ENCODE peak calls at places on chromosome 2, in four cellular contexts. E, L, F and N are unnamed samples. For H3K9me3, the result is how much of the 10 kb centered on the place peaks cover.

GRCh38 chr2:47767880-47768609 is 14.9 kb upstream of the MSH6 start:
- DNase-seq in E (peak), L (peak), F (peak), N (peak)

GRCh38 chr2:86566828-86567205 is 3.6 kb upstream of the CHMP3 start:
- DNase-seq in E (no peak), L (no peak), F (no peak), N (no peak)

GRCh38 chr2:187842978-187843847 is 289.0 kb upstream of the TFPI start:
- DNase-seq in E (peak), L (no peak), F (peak), N (peak)

GRCh38 chr2:54595999-54596903 is 127.2 kb upstream of the EML6 start:
- DNase-seq in E (no peak), L (no peak), F (no peak), N (peak)

GRCh38 chr2:54446122-54446521 is 10.0 kb upstream of the SPTBN1 start:
- DNase-seq in E (no peak), L (no peak), F (no peak), N (no peak)

GRCh38 chr2:181058378-181059269 is 78.2 kb downstream of the UBE2E3 start:
- DNase-seq in E (peak), L (no peak), F (peak), N (peak)

GRCh38 chr2:158715352-158715751 is 79.8 kb upstream of the DAPL1 start:
- DNase-seq in E (no peak), L (no peak), F (no peak), N (no peak)

GRCh38 chr2:169036717-169037450 is 5.8 kb upstream of the ABCB11 start:
- DNase-seq in E (no peak), L (no peak), F (no peak), N (no peak)

GRCh38 chr2:134405641-134406081 is 151.8 kb downstream of the MGAT5 start:
- DNase-seq in E (peak), L (no peak), F (no peak), N (no peak)

GRCh38 chr2:7758065-7758759 is 841.0 kb downstream of the RNF144A start:
- DNase-seq in E (no peak), L (no peak), F (no peak), N (no peak)

GRCh38 chr2:220227272-220227920 is 600.0 kb downstream of the SLC4A3 start:
- DNase-seq in E (peak), L (no peak), F (no peak), N (no peak)

GRCh38 chr2:86477349-86477748 is 36.2 kb downstream of the KDM3A start:
- DNase-seq in E (no peak), L (no peak), F (no peak), N (no peak)

GRCh38 chr2:148994341-148994740 is 44.2 kb upstream of the LYPD6B start:
- DNase-seq in E (no peak), L (peak), F (no peak), N (no peak)

GRCh38 chr2:225486226-225486625 is 86.7 kb downstream of the NYAP2 start:
- DNase-seq in E (no peak), L (no peak), F (no peak), N (no peak)

GRCh38 chr2:150630587-150631235 is 143.2 kb upstream of the RND3 start:
- DNase-seq in E (no peak), L (no peak), F (peak), N (peak)

GRCh38 chr2:100603945-100604633 is 41.3 kb downstream of the PDCL3 start:
- DNase-seq in E (no peak), L (no peak), F (peak), N (no peak)

GRCh38 chr2:112579280-112579679 is 5.1 kb upstream of the CHCHD5 start:
- DNase-seq in E (peak), L (no peak), F (no peak), N (peak)

GRCh38 chr2:60886962-60887361 is 5.6 kb downstream of the REL start:
- DNase-seq in E (no peak), L (no peak), F (no peak), N (no peak)

GRCh38 chr2:58710795-58711279 is 469.7 kb upstream of the FANCL start:
- DNase-seq in E (peak), L (no peak), F (no peak), N (no peak)

GRCh38 chr2:209259767-209260166 is 164.1 kb upstream of the MAP2 start:
- DNase-seq in E (no peak), L (no peak), F (no peak), N (no peak)

GRCh38 chr2:27773959-27774358 is 2.4 kb downstream of the MRPL33 start:
- DNase-seq in E (no peak), L (no peak), F (no peak), N (no peak)

GRCh38 chr2:135650721-135651120 is 90.9 kb upstream of the UBXN4 start:
- DNase-seq in E (no peak), L (no peak), F (no peak), N (no peak)

GRCh38 chr2:26172866-26173595 is at the start of gene GAREM2:
- DNase-seq in E (no peak), L (no peak), F (peak), N (peak)

GRCh38 chr2:206116278-206116677 is 30.3 kb upstream of the INO80D start:
- DNase-seq in E (no peak), L (no peak), F (no peak), N (no peak)

GRCh38 chr2:32947484-32948143 is 861 bp downstream of the LTBP1 start:
- DNase-seq in E (peak), L (peak), F (peak), N (peak)

GRCh38 chr2:16628316-16628715 is 37.3 kb downstream of the CYRIA start:
- DNase-seq in E (no peak), L (no peak), F (no peak), N (peak)

GRCh38 chr2:16487686-16488085 is 177.9 kb downstream of the CYRIA start:
- DNase-seq in E (peak), L (peak), F (peak), N (peak)

GRCh38 chr2:143177081-143177786 is 48.0 kb downstream of the ARHGAP15 start:
- DNase-seq in E (peak), L (no peak), F (no peak), N (no peak)

DNA sequence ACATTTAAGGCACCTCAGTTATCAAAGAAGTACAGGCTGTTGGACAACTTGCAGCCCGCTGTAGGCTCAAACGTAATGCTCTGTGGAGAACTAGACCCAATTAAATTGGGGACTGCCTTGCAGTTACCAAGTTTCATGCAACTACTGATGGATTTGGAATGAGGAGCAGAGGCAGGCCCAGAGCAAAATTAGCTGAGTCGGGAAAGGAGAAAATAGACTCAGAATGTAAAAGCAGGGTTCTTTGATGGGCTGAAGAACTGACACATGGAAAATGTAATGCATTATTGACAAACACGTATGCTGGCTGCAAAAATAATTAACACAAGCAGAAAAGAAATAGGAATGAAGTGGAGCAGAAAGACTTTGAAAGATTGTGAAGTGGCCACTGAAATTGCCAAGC is 432.7 kb upstream of the HNRNPA3 start:
- DNase-seq in E (no peak), L (no peak), F (no peak), N (no peak)
- H3K27ac ChIP-seq in E (no peak), L (no peak), F (no peak), N (no peak)

GRCh38 chr2:207180741-207181140 is 15.0 kb upstream of the KLF7 start:
- DNase-seq in E (peak), L (no peak), F (no peak), N (no peak)

GRCh38 chr2:207173651-207174050 is 7.9 kb upstream of the KLF7 start:
- DNase-seq in E (no peak), L (no peak), F (no peak), N (no peak)

GRCh38 chr2:207181526-207182274 is 16.0 kb upstream of the KLF7 start:
- DNase-seq in E (no peak), L (no peak), F (no peak), N (no peak)

GRCh38 chr2:207176245-207176644 is 10.5 kb upstream of the KLF7 start:
- DNase-seq in E (no peak), L (no peak), F (no peak), N (no peak)
- H3K9me3 ChIP-seq in E (under half), L (under half), F (under half), N (under half)

GRCh38 chr2:24046930-24047702 is at the start of gene WDCP:
- DNase-seq in E (peak), L (peak), F (peak), N (peak)

GRCh38 chr2:24045511-24046508 is 1.4 kb downstream of the WDCP start:
- DNase-seq in E (no peak), L (no peak), F (no peak), N (no peak)

GRCh38 chr2:24048662-24049484 is 668 bp upstream of the FKBP1B start:
- DNase-seq in E (no peak), L (no peak), F (peak), N (peak)

GRCh38 chr2:24046599-24046929 is 627 bp downstream of the WDCP start:
- DNase-seq in E (no peak), L (no peak), F (no peak), N (no peak)

DNA sequence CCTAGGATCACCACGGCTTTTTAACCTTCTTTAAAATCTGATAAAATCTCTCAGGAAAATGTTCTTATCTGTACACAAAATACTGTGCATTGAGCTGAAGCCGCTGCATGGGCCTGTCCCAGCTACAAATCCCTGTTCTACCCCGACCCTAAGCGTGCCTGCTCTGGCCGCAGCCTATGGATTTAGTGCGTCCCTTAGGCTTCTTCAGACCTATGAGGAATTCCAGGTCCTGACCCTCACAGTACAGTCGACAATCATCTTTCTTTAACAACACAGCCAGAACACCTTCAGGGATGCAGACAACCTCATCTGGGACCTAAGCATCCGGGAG is 477 bp upstream of the WDCP start:
- DNase-seq in E (no peak), L (no peak), F (no peak), N (no peak)
- H3K4me3 ChIP-seq in E (no peak), L (peak), F (no peak), N (peak)

DNA sequence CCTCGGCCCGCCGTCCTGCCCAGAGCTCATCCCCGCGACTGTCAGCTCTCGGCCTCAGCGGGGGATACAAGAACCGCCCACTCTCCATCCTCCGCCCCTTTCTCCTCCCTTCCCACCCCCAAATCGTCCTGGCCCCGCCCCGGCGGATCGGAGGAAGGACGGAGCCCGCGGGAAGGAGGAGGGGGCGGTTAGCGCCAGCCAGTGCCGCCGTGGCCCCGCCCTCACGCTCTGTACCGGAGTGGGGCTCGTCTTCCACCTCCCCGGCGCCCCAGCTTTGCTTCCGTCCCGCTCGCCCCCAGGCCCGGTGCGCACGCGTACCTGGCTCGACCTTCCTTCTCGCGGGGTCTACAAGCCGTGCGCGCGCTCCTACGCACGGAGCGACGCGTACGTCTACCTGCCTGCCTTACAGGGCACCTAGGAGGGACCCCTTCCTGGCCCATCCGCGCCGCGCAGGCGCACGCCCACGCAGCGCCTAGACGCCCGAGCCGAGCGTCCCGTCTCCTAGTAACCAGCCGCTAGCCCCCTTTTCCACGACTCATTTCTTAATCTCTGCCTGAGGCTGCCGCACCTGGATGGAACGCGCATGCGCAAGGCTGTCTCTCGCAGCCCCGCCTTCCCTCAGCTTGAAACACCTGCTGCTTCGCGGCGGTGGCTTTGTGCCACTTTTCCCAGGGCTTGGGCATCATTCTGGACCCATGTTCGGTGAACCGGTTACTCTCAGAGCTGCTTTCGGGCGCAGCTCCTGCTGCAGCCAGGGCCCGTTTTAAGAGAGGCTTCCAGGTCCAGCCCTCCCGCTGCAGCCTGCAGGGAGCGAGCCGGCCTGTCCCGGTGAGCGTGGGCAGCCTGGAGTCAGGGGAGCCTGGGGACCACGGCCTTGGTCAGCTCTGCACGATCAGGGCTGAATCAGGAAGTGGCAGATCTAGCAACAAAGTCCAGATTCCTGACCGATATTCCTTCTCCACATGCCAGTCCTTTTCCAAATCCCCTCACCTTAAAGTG is at the start of gene C2orf15:
- DNase-seq in E (peak), L (peak), F (peak), N (peak)
- H3K27ac ChIP-seq in E (no peak), L (peak), F (peak), N (peak)